ENCODE peak calls at places on chromosomes 7 and 10, in four cellular contexts. J is IMR-90, V is K562, R is GM12878. C is an unnamed sample.

GRCh38 chr10:37831495-37832333 is 25.7 kb downstream of the ZNF248 start:
- DNase-seq in J (no peak), R (no peak), V (no peak), C (no peak)

GRCh38 chr10:57706576-57707299 is 561.0 kb downstream of the IPMK start:
- DNase-seq in J (no peak), R (no peak), V (no peak), C (no peak)

GRCh38 chr7:115511330-115511729 is 519.2 kb downstream of the TFEC start:
- DNase-seq in R (no peak), V (no peak), J (no peak), C (no peak)

GRCh38 chr10:117736655-117737054 is 194.1 kb downstream of the EMX2 start:
- DNase-seq in V (no peak), R (no peak), J (no peak), C (no peak)

GRCh38 chr10:101380353-101381017 is 26.5 kb downstream of the BTRC start:
- DNase-seq in V (no peak), R (no peak), J (no peak), C (no peak)

GRCh38 chr7:94056796-94057207 is 52.6 kb upstream of the BET1 start:
- DNase-seq in J (peak; percentile 98), V (no peak), R (no peak), C (no peak)

GRCh38 chr7:118264836-118265235 is 40.3 kb downstream of the ANKRD7 start:
- DNase-seq in V (no peak), J (no peak), R (no peak), C (no peak)

GRCh38 chr7:77727527-77727926 is 31.3 kb downstream of the RSBN1L start:
- DNase-seq in J (no peak), V (no peak), R (no peak), C (no peak)

GRCh38 chr7:41491313-41491712 is 211.6 kb downstream of the INHBA start:
- DNase-seq in J (peak; percentile 86), R (no peak), V (no peak), C (no peak)

GRCh38 chr7:151008511-151009323 is 15.6 kb downstream of the ATG9B start:
- DNase-seq in R (peak; percentile 39), J (no peak), V (peak; percentile 97), C (peak; percentile 62)

GRCh38 chr10:48603421-48604038 is 1.3 kb downstream of the ARHGAP22 start:
- DNase-seq in V (no peak), R (no peak), J (peak; percentile 35), C (no peak)

GRCh38 chr10:50362547-50363125 is 111.3 kb upstream of the ASAH2 start:
- DNase-seq in V (no peak), R (peak; percentile 79), J (peak; percentile 14), C (no peak)

GRCh38 chr7:101367676-101368075 is 5.0 kb downstream of the COL26A1 start:
- DNase-seq in J (no peak), R (no peak), V (no peak), C (no peak)

GRCh38 chr7:128827971-128828711 is 2.1 kb upstream of the FLNC start:
- DNase-seq in V (no peak), J (peak; percentile 88), R (no peak), C (no peak)

GRCh38 chr7:37732253-37732652 is 48.7 kb downstream of the GPR141 start:
- DNase-seq in R (peak; percentile 56), V (peak; percentile 17), J (no peak), C (peak; percentile 25)

GRCh38 chr10:125151824-125152634 is 8.3 kb downstream of the CTBP2 start:
- DNase-seq in V (peak; percentile 48), J (no peak), R (no peak), C (no peak)

GRCh38 chr7:47444376-47445098 is 137.4 kb downstream of the TNS3 start:
- DNase-seq in V (no peak), J (no peak), R (no peak), C (peak; percentile 23)

GRCh38 chr10:126239844-126240243 is 148.4 kb downstream of the ADAM12 start:
- DNase-seq in R (no peak), J (no peak), V (no peak), C (no peak)

GRCh38 chr7:148711191-148712102 is 12.7 kb downstream of the CUL1 start:
- DNase-seq in R (no peak), J (no peak), V (no peak), C (no peak)

GRCh38 chr7:127983804-127984332 is 47.4 kb downstream of the LRRC4 start:
- DNase-seq in J (peak; percentile 24), R (no peak), V (peak; percentile 51), C (peak; percentile 45)

GRCh38 chr10:124290095-124290795 is 128.5 kb downstream of the OAT start:
- DNase-seq in J (peak; percentile 6), R (peak; percentile 80), V (peak; percentile 23), C (no peak)

GRCh38 chr10:86673827-86674581 is 5.7 kb downstream of the LDB3 start:
- DNase-seq in J (no peak), V (no peak), R (no peak), C (no peak)
- TF ChIP-seq FOS in J (no peak), V (no peak), R (no peak), C (no peak)

DNA sequence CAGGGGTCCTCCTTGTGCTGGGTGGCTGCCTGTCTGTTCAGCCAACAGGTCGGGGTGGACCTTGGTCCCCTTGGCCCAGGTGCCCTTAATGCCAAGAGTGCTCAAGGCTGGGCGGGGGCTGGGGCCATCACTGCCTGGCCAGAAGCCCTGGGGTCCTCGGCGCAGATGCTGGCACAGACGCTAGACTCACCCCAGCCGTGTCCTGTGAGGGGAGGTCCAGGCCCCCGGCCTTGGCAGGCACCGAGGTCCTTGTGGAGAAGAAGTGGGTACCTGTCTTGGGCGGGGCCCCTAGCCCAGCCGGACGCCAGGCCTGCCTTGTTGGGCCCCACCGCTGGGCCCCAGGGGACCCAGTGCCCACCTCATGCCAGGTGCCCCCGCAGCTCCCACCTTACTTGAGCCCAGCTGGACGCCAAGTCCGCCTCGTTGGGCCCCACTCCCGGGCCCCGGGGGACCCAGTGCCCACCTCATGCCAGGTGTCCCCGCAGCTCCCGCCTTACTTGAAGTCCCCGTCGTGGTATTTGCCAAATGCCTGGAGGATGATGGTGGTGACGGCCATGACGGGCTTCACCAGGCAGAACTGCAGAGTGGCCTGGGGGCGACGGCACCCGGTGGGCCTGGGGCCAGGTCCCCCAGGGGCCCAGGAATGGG is 6.5 kb downstream of the TMEM184A start:
- DNase-seq in J (no peak), R (no peak), V (no peak), C (no peak)
- TF ChIP-seq CTCF in J (no peak), R (no peak), V (no peak), C (no peak)

GRCh38 chr7:34078864-34079263 is 173.5 kb downstream of the BMPER start:
- DNase-seq in V (no peak), J (no peak), R (no peak), C (no peak)
- TF ChIP-seq POLR2A in V (no peak), J (no peak), R (no peak), C (no peak)

DNA sequence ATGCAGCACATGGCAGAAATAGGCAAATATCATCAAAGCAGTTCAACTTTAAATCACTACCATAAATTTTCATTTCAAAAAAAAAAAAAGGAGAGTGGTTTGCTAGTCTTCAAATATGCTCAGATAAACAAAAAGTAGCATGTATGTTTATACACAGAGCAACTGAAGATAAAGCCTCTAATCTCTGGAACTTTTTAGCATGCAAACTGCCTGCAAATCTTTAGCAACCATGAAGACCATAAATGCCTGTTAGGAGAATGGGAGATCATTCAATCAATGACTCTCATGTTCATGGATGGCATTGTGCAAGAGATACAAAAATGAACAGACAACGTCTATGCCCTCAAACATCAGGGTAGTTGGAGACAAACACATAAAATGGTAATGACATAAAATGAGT is 57.3 kb downstream of the ORC5 start:
- DNase-seq in J (peak; percentile 20), V (no peak), R (no peak), C (no peak)
- TF ChIP-seq FOS in J (no peak), V (no peak), R (no peak), C (no peak)

GRCh38 chr10:92834981-92835380 is 13.3 kb upstream of the EXOC6 start:
- DNase-seq in R (no peak), V (no peak), J (peak; percentile 73), C (peak; percentile 76)

GRCh38 chr10:92834331-92834730 is 14.0 kb upstream of the EXOC6 start:
- DNase-seq in V (no peak), R (no peak), J (peak; percentile 41), C (peak; percentile 59)

GRCh38 chr10:92844746-92845145 is 3.6 kb upstream of the EXOC6 start:
- DNase-seq in J (peak; percentile 25), R (no peak), V (no peak), C (no peak)

GRCh38 chr10:92837462-92837861 is 10.9 kb upstream of the EXOC6 start:
- DNase-seq in V (no peak), R (no peak), J (no peak), C (no peak)

DNA sequence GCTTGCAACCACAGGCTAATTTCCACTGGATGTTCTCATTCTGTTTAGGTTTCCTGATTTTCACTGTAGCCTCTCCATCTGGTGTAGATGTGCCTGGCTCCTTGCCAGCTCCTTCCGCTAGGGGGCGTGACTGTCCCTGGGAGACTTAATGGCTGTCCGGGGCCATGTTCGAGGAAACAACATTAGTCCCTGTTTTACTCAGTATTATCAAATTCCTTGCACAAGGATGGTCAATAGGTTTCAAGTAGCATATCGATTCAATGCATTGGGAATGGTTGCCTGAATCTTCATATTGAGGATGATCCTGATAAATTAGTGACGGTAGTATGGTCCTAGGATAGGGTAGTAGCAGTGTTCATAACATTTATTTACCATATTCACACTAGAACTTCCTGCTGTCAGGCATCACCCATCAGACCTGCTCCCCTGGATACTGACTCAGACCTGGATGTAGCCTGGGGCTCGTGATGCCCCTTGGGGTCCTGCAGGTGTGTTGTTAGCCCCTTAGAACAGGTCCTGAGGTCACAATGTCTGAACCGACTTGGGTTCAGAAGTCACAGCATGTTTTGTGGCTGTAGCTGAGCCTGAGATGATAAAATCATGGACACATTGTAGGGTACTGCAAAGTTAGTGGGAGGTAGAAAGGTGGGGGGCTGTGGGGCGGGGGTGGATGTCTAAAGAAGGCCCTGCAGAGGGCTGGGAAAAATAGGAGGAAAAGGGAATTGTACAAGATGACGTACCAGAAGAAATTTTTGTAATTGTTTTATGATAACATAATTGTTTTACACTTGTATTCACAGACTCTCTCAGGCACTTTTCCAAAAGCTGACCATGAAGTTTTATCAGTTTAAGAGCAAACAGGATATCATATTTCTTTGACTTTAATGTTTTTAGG is 8.9 kb upstream of the EXOC6 start:
- DNase-seq in R (no peak), V (peak; percentile 67), J (peak; percentile 91), C (peak; percentile 97)
- TF ChIP-seq CTCF in R (peak; percentile 67), V (peak; percentile 64), J (peak; percentile 20), C (peak; percentile 31)

GRCh38 chr10:112957589-112958202 is 7.6 kb downstream of the TCF7L2 start:
- DNase-seq in V (no peak), J (no peak), R (no peak), C (no peak)

GRCh38 chr10:112956631-112957350 is 6.7 kb downstream of the TCF7L2 start:
- DNase-seq in R (no peak), J (no peak), V (no peak), C (peak; percentile 55)

GRCh38 chr10:112953760-112954159 is 3.7 kb downstream of the TCF7L2 start:
- DNase-seq in J (peak; percentile 82), V (no peak), R (no peak), C (peak; percentile 29)

GRCh38 chr10:112954974-112955735 is 5.1 kb downstream of the TCF7L2 start:
- DNase-seq in R (no peak), V (no peak), J (no peak), C (peak; percentile 50)

GRCh38 chr10:112955736-112956421 is 5.8 kb downstream of the TCF7L2 start:
- DNase-seq in R (no peak), V (no peak), J (peak; percentile 88), C (peak; percentile 36)
- TF ChIP-seq POLR2A in R (no peak), V (no peak), J (no peak), C (no peak)